ENCODE peak calls at places on chromosomes 3 and 15, in six cellular contexts. N, B, Z, Q, Y and F are unnamed samples. For H3K4me1, the result is how much of the 10 kb centered on the place peaks cover.

GRCh38 chr3:129015388-129016105 is 14.4 kb downstream of the EFCC1 start:
- DNase-seq in Y (no peak), Q (no peak), Z (no peak), N (peak), B (no peak), F (peak)

GRCh38 chr3:57856675-57857074 is 100.6 kb downstream of the SLMAP start:
- DNase-seq in Y (no peak), Q (no peak), B (no peak), Z (no peak), N (no peak), F (no peak)

GRCh38 chr3:119557192-119557873 is 2.1 kb downstream of the CD80 start:
- DNase-seq in N (no peak), Q (no peak), Y (no peak), B (no peak), Z (no peak), F (no peak)

GRCh38 chr3:195106418-195106906 is 164.5 kb downstream of the XXYLT1 start:
- DNase-seq in Y (peak), Q (peak), Z (peak), N (peak), B (no peak), F (peak)

GRCh38 chr3:58188173-58188564 is 22.6 kb downstream of the DNASE1L3 start:
- DNase-seq in N (no peak), Y (no peak), B (no peak), Q (no peak), Z (no peak), F (no peak)

GRCh38 chr3:33115024-33115768 is 1.4 kb downstream of the CRTAP start:
- DNase-seq in Q (peak), Y (peak), Z (peak), B (no peak), N (peak), F (peak)

GRCh38 chr3:41819200-41819599 is 142.7 kb downstream of the ULK4 start:
- DNase-seq in Y (no peak), N (no peak), Q (no peak), Z (no peak), B (no peak), F (no peak)

GRCh38 chr15:43204016-43204901 is 16.6 kb downstream of the EPB42 start:
- DNase-seq in B (no peak), Y (peak), N (peak), Q (no peak), Z (no peak), F (peak)

GRCh38 chr3:24086597-24087369 is 141.7 kb downstream of the NR1D2 start:
- DNase-seq in Z (no peak), B (no peak), Q (no peak), Y (no peak), N (no peak), F (peak)

GRCh38 chr3:141769171-141769894 is 6.1 kb downstream of the GRK7 start:
- DNase-seq in B (no peak), Q (no peak), Y (no peak), Z (no peak), N (no peak), F (no peak)

GRCh38 chr3:101847328-101847727 is 2.0 kb upstream of the NFKBIZ start:
- DNase-seq in N (no peak), B (no peak), Y (no peak), Q (no peak), Z (no peak), F (no peak)

GRCh38 chr15:75358771-75359536 is 9.5 kb downstream of the MAN2C1 start:
- DNase-seq in Z (no peak), Y (no peak), Q (no peak), B (no peak), N (no peak), F (no peak)

GRCh38 chr15:62241135-62241770 is 76.2 kb upstream of the C2CD4B start:
- DNase-seq in Q (no peak), Y (peak), B (no peak), N (no peak), Z (no peak), F (no peak)

GRCh38 chr15:81589671-81590070 is 215.7 kb upstream of the TMC3 start:
- DNase-seq in N (no peak), Q (no peak), Y (no peak), B (no peak), Z (no peak), F (no peak)

GRCh38 chr15:45179221-45179985 is 8.4 kb downstream of the SHF start:
- DNase-seq in Q (no peak), Z (no peak), B (no peak), N (no peak), Y (peak), F (peak)

GRCh38 chr3:113035387-113035982 is 44.7 kb downstream of the GTPBP8 start:
- DNase-seq in Q (no peak), B (no peak), N (peak), Y (peak), Z (no peak), F (peak)

GRCh38 chr3:129855454-129856419 is 37.8 kb downstream of the TMCC1 start:
- DNase-seq in N (no peak), Q (peak), Z (no peak), Y (no peak), B (no peak), F (no peak)

GRCh38 chr3:175646865-175647264 is 787.7 kb downstream of the NAALADL2 start:
- DNase-seq in N (no peak), Q (no peak), Z (no peak), Y (no peak), B (no peak), F (no peak)

GRCh38 chr15:30882861-30883433 is 20.8 kb upstream of the FAN1 start:
- DNase-seq in Z (no peak), B (no peak), Q (no peak), N (no peak), Y (no peak), F (no peak)

GRCh38 chr15:94168250-94168649 is 63.1 kb upstream of the MCTP2 start:
- DNase-seq in Y (no peak), Q (no peak), N (no peak), Z (no peak), B (no peak), F (no peak)

GRCh38 chr3:146268535-146269219 is 17.8 kb upstream of the PLSCR4 start:
- DNase-seq in Q (no peak), N (no peak), B (no peak), Y (no peak), Z (no peak), F (no peak)

GRCh38 chr3:197364410-197365071 is 66.1 kb upstream of the DLG1 start:
- DNase-seq in Z (peak), N (no peak), B (no peak), Q (no peak), Y (no peak), F (peak)

GRCh38 chr3:177237206-177237605 is 39.9 kb upstream of the TBL1XR1 start:
- DNase-seq in N (no peak), Z (no peak), B (no peak), Q (no peak), Y (no peak), F (peak)

DNA sequence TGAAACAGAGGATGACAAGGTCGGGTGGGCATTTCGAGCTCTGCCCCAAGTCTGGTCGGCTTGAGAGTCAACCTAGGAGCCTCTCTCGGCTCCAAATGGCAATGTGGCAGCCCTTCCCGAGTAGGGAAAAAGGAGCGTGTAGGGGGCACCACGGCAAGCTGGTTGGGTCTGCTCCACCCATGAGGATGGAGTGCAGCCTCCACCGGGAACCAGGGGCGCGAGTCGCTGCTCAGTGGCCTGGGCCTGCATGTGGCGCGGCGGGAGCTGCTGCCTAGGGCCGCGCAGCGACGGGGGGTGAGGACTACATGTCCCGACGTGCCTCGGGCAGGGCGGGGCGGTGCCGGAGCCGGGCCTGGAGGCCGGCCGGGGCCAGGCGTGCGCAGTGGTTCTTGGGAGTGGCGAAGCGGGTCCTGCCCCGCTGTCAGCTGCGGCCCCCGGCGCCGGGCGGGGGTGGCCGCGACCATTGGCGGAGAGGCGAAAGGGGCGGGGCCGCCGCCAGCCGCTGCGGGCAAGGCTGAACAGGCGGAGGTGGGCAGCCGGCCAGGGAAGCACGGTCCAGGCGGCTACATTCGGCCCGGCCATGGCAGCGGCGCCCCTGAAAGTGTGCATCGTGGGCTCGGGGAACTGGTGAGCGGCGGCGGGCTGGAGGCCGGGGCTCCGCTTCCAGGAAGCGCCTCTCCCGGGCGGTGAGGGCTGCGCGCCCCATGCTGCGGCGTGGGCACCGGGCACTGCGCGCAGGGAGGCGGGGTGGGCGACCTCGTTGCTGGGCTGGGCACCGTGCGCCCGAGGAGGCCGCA is at the start of gene GPD1L:
- DNase-seq in Q (peak), B (peak), N (peak), Z (peak), Y (peak), F (peak)
- TF ChIP-seq POLR2A in Q (no peak), B (peak), N (peak), Z (no peak), Y (peak), F (peak)

GRCh38 chr15:38846351-38846750 is 281.7 kb upstream of the RASGRP1 start:
- DNase-seq in Y (no peak), B (no peak), Z (no peak), Q (no peak), N (no peak), F (no peak)

GRCh38 chr15:38842991-38843610 is 278.5 kb upstream of the RASGRP1 start:
- DNase-seq in Q (no peak), Z (no peak), B (no peak), Y (no peak), N (no peak), F (no peak)

GRCh38 chr15:38843736-38844590 is 279.3 kb upstream of the RASGRP1 start:
- DNase-seq in Z (no peak), B (no peak), Y (no peak), Q (no peak), N (no peak), F (no peak)

GRCh38 chr15:38844683-38845195 is 280.1 kb upstream of the RASGRP1 start:
- DNase-seq in B (no peak), Q (no peak), N (no peak), Z (no peak), Y (no peak), F (no peak)
- H3K4me1 ChIP-seq in B (under half), Q (under half), N (under half), Z (under half), Y (under half), F (under half)

GRCh38 chr3:160956785-160957184 is 148.4 kb downstream of the B3GALNT1 start:
- DNase-seq in B (no peak), Z (no peak), Q (no peak), N (no peak), Y (no peak), F (no peak)
- TF ChIP-seq CTCF in B (no peak), Z (peak), Q (no peak), N (peak), Y (peak), F (no peak)

GRCh38 chr15:48810414-48811324 is at the start of gene CEP152:
- DNase-seq in Z (peak), B (peak), N (peak), Q (peak), Y (peak), F (peak)
- TF ChIP-seq POLR2A in Z (no peak), B (peak), N (no peak), Q (no peak), Y (peak), F (peak)